ENCODE peak calls at places on chromosomes 5 and 9, in six cellular contexts. U is NCI-H2081; S is activated CD8-positive, alpha-beta T cell treated with anti-CD3 and anti-CD28 coated beads for 36 hours; T is OCI-LY7; X is stimulated activated CD8-positive, alpha-beta memory T cell treated with anti-CD3 and anti-CD28 coated beads, Interleukin-12 subunit alpha, Interleukin-12 subunit beta, amount 100 ng/mL, for 4 hours; G is H4. J is an unnamed sample.

GRCh38 chr5:58934629-58935097 is 351.8 kb downstream of the RAB3C start:
- DNase-seq in U (no peak), S (no peak), T (no peak), X (no peak), G (no peak), J (no peak)

GRCh38 chr5:23164971-23165370 is 311.8 kb upstream of the CDH12 start:
- DNase-seq in U (no peak), S (no peak), T (no peak), X (no peak), G (no peak), J (no peak)

GRCh38 chr9:123561055-123561454 is 205.1 kb downstream of the CRB2 start:
- DNase-seq in U (peak), S (no peak), T (no peak), X (no peak), G (no peak), J (no peak)

GRCh38 chr9:105243015-105243686 is 1.3 kb upstream of the SLC44A1 start:
- DNase-seq in U (no peak), S (no peak), T (no peak), X (no peak), G (peak), J (no peak)

GRCh38 chr9:81819859-81820546 is 108.2 kb upstream of the SPATA31D4 start:
- DNase-seq in U (no peak), S (no peak), T (no peak), X (no peak), G (no peak), J (no peak)

GRCh38 chr9:127153484-127153883 is 31.0 kb upstream of the ANGPTL2 start:
- DNase-seq in U (no peak), S (no peak), T (no peak), X (no peak), G (no peak), J (no peak)

GRCh38 chr5:83378624-83379259 is 92.8 kb upstream of the VCAN start:
- DNase-seq in U (no peak), S (no peak), T (no peak), X (no peak), G (no peak), J (no peak)

GRCh38 chr9:2281803-2282185 is 266.6 kb downstream of the SMARCA2 start:
- DNase-seq in U (no peak), S (no peak), T (no peak), X (no peak), G (no peak), J (no peak)

GRCh38 chr9:137689745-137690529 is 71.1 kb downstream of the EHMT1 start:
- DNase-seq in U (no peak), S (no peak), T (no peak), X (no peak), G (no peak), J (no peak)

GRCh38 chr5:132473608-132474007 is 17.0 kb downstream of the IRF1 start:
- DNase-seq in U (no peak), S (peak), T (no peak), X (no peak), G (no peak), J (no peak)

GRCh38 chr9:37198034-37198718 is 77.8 kb downstream of the ZCCHC7 start:
- DNase-seq in U (no peak), S (no peak), T (no peak), X (no peak), G (no peak), J (no peak)

GRCh38 chr9:16986441-16987387 is 116.2 kb upstream of the BNC2 start:
- DNase-seq in U (no peak), S (no peak), T (no peak), X (no peak), G (peak), J (no peak)